ENCODE peak calls at places on chromosomes 6 and 20, in nine cellular contexts. L is HuH-7.5, R is K562, W is mammary epithelial cell, Y is T follicular helper cell, F is progenitor cell of endocrine pancreas, E is retinal pigment epithelial cell, M is NCI-H1092, B is hypothalamus. Q is an unnamed sample.

GRCh38 chr20:63498950-63499332 is at the start of gene EEF1A2:
- DNase-seq in L (peak; percentile 79), R (peak; percentile 84), W (no peak), Y (peak; percentile 45), F (peak; percentile 23), E (no peak), M (peak; percentile 50), B (no peak), Q (no peak)

GRCh38 chr6:106772270-106773142 is 143.1 kb downstream of the QRSL1 start:
- DNase-seq in L (no peak), R (no peak), W (peak; percentile 51), Y (no peak), F (no peak), E (no peak), M (no peak), B (no peak), Q (peak; percentile 27)

GRCh38 chr6:131950767-131951575 is at the start of gene CCN2:
- DNase-seq in L (peak; percentile 88), R (no peak), W (peak; percentile 89), Y (no peak), F (peak; percentile 86), E (peak; percentile 99), M (no peak), B (peak; percentile 27), Q (no peak)

GRCh38 chr20:43537921-43538854 is 20.6 kb upstream of the SGK2 start:
- DNase-seq in L (peak; percentile 58), R (peak; percentile 83), W (peak; percentile 39), Y (peak; percentile 19), F (peak; percentile 59), E (no peak), M (peak; percentile 34), B (peak; percentile 25), Q (peak; percentile 59)

GRCh38 chr20:1434571-1435336 is 31.9 kb downstream of the NSFL1C start:
- DNase-seq in L (no peak), R (peak; percentile 66), W (peak; percentile 89), Y (peak; percentile 30), F (no peak), E (no peak), M (no peak), B (no peak), Q (peak; percentile 89)

GRCh38 chr20:40309731-40310130 is 379.3 kb downstream of the MAFB start:
- DNase-seq in L (no peak), R (no peak), W (no peak), Y (no peak), F (no peak), E (no peak), M (no peak), B (no peak), Q (no peak)

GRCh38 chr6:42049116-42049809 is 1.1 kb upstream of the TAF8 start:
- DNase-seq in L (no peak), R (no peak), W (no peak), Y (no peak), F (no peak), E (no peak), M (no peak), B (no peak), Q (peak; percentile 24)

GRCh38 chr20:2399390-2399789 is 18.7 kb downstream of the TGM6 start:
- DNase-seq in L (no peak), R (no peak), W (no peak), Y (no peak), F (no peak), E (no peak), M (no peak), B (no peak), Q (no peak)

GRCh38 chr6:162873537-162873936 is 145.8 kb downstream of the PACRG start:
- DNase-seq in L (no peak), R (no peak), W (no peak), Y (no peak), F (no peak), E (no peak), M (no peak), B (no peak), Q (no peak)

GRCh38 chr20:438581-439469 is 23.5 kb downstream of the TBC1D20 start:
- DNase-seq in L (no peak), R (no peak), W (no peak), Y (peak; percentile 24), F (no peak), E (no peak), M (no peak), B (no peak), Q (peak; percentile 55)

GRCh38 chr6:73942581-73942980 is 246.6 kb downstream of the CD109 start:
- DNase-seq in L (no peak), R (no peak), W (peak; percentile 38), Y (no peak), F (no peak), E (peak; percentile 7), M (no peak), B (no peak), Q (peak; percentile 3)

GRCh38 chr6:127291495-127291894 is 24.8 kb downstream of the RNF146 start:
- DNase-seq in L (no peak), R (no peak), W (no peak), Y (no peak), F (no peak), E (no peak), M (no peak), B (no peak), Q (peak; percentile 71)

GRCh38 chr6:167826230-167827061 is at the start of gene AFDN:
- DNase-seq in L (peak; percentile 76), R (peak; percentile 90), W (peak; percentile 55), Y (peak; percentile 59), F (peak; percentile 53), E (no peak), M (peak; percentile 64), B (peak; percentile 55), Q (peak; percentile 74)

GRCh38 chr20:45436732-45437485 is 21.0 kb downstream of the PIGT start:
- DNase-seq in L (peak; percentile 89), R (peak; percentile 87), W (peak; percentile 70), Y (peak; percentile 79), F (peak; percentile 82), E (no peak), M (peak; percentile 76), B (peak; percentile 75), Q (peak; percentile 84)

GRCh38 chr6:161094904-161095440 is 103.4 kb downstream of the MAP3K4 start:
- DNase-seq in L (no peak), R (no peak), W (peak; percentile 34), Y (no peak), F (no peak), E (no peak), M (no peak), B (no peak), Q (no peak)

GRCh38 chr20:18676366-18676765 is 88.5 kb downstream of the DTD1 start:
- DNase-seq in L (no peak), R (no peak), W (no peak), Y (no peak), F (no peak), E (no peak), M (no peak), B (no peak), Q (no peak)

GRCh38 chr6:56524891-56525703 is 117.6 kb downstream of the DST start:
- DNase-seq in L (no peak), R (no peak), W (peak; percentile 38), Y (no peak), F (no peak), E (no peak), M (no peak), B (no peak), Q (no peak)

GRCh38 chr6:7262037-7262461 is 51.0 kb downstream of the SSR1 start:
- DNase-seq in L (no peak), R (no peak), W (peak; percentile 48), Y (no peak), F (no peak), E (no peak), M (no peak), B (no peak), Q (peak; percentile 39)

GRCh38 chr20:18058661-18059467 is 1.1 kb upstream of the OVOL2 start:
- DNase-seq in L (peak; percentile 51), R (no peak), W (peak; percentile 32), Y (no peak), F (peak; percentile 52), E (no peak), M (peak; percentile 69), B (no peak), Q (no peak)

GRCh38 chr6:118618676-118619377 is 32.6 kb downstream of the CEP85L start:
- DNase-seq in L (peak; percentile 15), R (peak; percentile 45), W (peak; percentile 8), Y (peak; percentile 46), F (peak; percentile 23), E (no peak), M (no peak), B (peak; percentile 11), Q (peak; percentile 66)

GRCh38 chr6:53734473-53735299 is 60.1 kb upstream of the LRRC1 start:
- DNase-seq in L (peak; percentile 12), R (peak; percentile 20), W (peak; percentile 93), Y (no peak), F (no peak), E (peak; percentile 81), M (peak; percentile 4), B (no peak), Q (peak; percentile 32)

GRCh38 chr6:125828476-125829039 is 37.8 kb downstream of the NCOA7 start:
- DNase-seq in L (no peak), R (no peak), W (no peak), Y (no peak), F (no peak), E (no peak), M (no peak), B (no peak), Q (no peak)

GRCh38 chr6:6801635-6802218 is 213.2 kb downstream of the LY86 start:
- DNase-seq in L (no peak), R (no peak), W (no peak), Y (no peak), F (no peak), E (no peak), M (no peak), B (no peak), Q (no peak)

GRCh38 chr6:134187751-134188150 is 130.2 kb downstream of the SGK1 start:
- DNase-seq in L (no peak), R (no peak), W (no peak), Y (no peak), F (no peak), E (no peak), M (no peak), B (no peak), Q (no peak)

GRCh38 chr20:37734228-37734980 is 40.6 kb downstream of the CTNNBL1 start:
- DNase-seq in L (no peak), R (no peak), W (no peak), Y (no peak), F (no peak), E (no peak), M (no peak), B (no peak), Q (peak; percentile 17)

GRCh38 chr6:44560458-44561061 is 173.1 kb downstream of the CDC5L start:
- DNase-seq in L (no peak), R (no peak), W (no peak), Y (no peak), F (no peak), E (no peak), M (no peak), B (no peak), Q (no peak)

GRCh38 chr6:121639041-121639440 is 203.6 kb downstream of the GJA1 start:
- DNase-seq in L (no peak), R (no peak), W (no peak), Y (no peak), F (no peak), E (no peak), M (no peak), B (no peak), Q (no peak)

GRCh38 chr6:21885532-21886089 is 292.1 kb downstream of the SOX4 start:
- DNase-seq in L (no peak), R (no peak), W (peak; percentile 79), Y (no peak), F (peak; percentile 19), E (peak; percentile 99), M (peak; percentile 11), B (peak; percentile 29), Q (no peak)

GRCh38 chr20:35006531-35006971 is 50.9 kb downstream of the MYH7B start:
- DNase-seq in L (no peak), R (no peak), W (no peak), Y (no peak), F (no peak), E (no peak), M (no peak), B (no peak), Q (no peak)

GRCh38 chr6:26195924-26196845 is 109.0 kb downstream of the HFE start:
- DNase-seq in L (no peak), R (no peak), W (peak; percentile 27), Y (no peak), F (no peak), E (no peak), M (no peak), B (no peak), Q (peak; percentile 78)

GRCh38 chr6:44373787-44374186 is 13.7 kb upstream of the CDC5L start:
- DNase-seq in L (no peak), R (no peak), W (peak; percentile 17), Y (no peak), F (no peak), E (no peak), M (no peak), B (no peak), Q (no peak)